ENCODE peak calls at places on chromosome 22, in ten cellular contexts. One of them, this sample, is unnamed.

GRCh38 chr22:27632451-27633295 is 168.9 kb downstream of the MN1 start:
- DNase-seq in lower leg skin: no peak
- DNase-seq in HFF-Myc: no peak
- DNase-seq in GM23338: no peak
- DNase-seq in neural progenitor cell: no peak
- DNase-seq in tibial nerve: no peak
- DNase-seq in BJ: no peak
- DNase-seq in heart right ventricle: peak; percentile 80
- DNase-seq in stomach: no peak
- DNase-seq in pancreas: peak; percentile 53
- DNase-seq in this sample: no peak

GRCh38 chr22:40603088-40603605 is 33.4 kb downstream of the MRTFA start:
- DNase-seq in lower leg skin: no peak
- DNase-seq in heart right ventricle: no peak
- DNase-seq in BJ: no peak
- DNase-seq in tibial nerve: no peak
- DNase-seq in neural progenitor cell: no peak
- DNase-seq in HFF-Myc: peak; percentile 42
- DNase-seq in GM23338: no peak
- DNase-seq in pancreas: no peak
- DNase-seq in stomach: no peak
- DNase-seq in this sample: no peak

GRCh38 chr22:18970948-18971315 is 34.8 kb upstream of the PRODH start:
- DNase-seq in BJ: no peak
- DNase-seq in HFF-Myc: no peak
- DNase-seq in stomach: no peak
- DNase-seq in GM23338: peak; percentile 57
- DNase-seq in neural progenitor cell: peak; percentile 45
- DNase-seq in heart right ventricle: no peak
- DNase-seq in pancreas: peak; percentile 39
- DNase-seq in lower leg skin: no peak
- DNase-seq in tibial nerve: no peak
- DNase-seq in this sample: no peak

GRCh38 chr22:20972014-20972797 is 5.2 kb downstream of the AIFM3 start:
- DNase-seq in pancreas: no peak
- DNase-seq in HFF-Myc: no peak
- DNase-seq in heart right ventricle: no peak
- DNase-seq in stomach: no peak
- DNase-seq in lower leg skin: no peak
- DNase-seq in GM23338: no peak
- DNase-seq in neural progenitor cell: no peak
- DNase-seq in tibial nerve: no peak
- DNase-seq in BJ: no peak
- DNase-seq in this sample: no peak

GRCh38 chr22:17952273-17952801 is 72.0 kb downstream of the MICAL3 start:
- DNase-seq in heart right ventricle: no peak
- DNase-seq in neural progenitor cell: no peak
- DNase-seq in GM23338: no peak
- DNase-seq in HFF-Myc: no peak
- DNase-seq in BJ: no peak
- DNase-seq in pancreas: no peak
- DNase-seq in stomach: no peak
- DNase-seq in lower leg skin: no peak
- DNase-seq in tibial nerve: no peak
- DNase-seq in this sample: peak; percentile 87

GRCh38 chr22:19478466-19479357 is at the start of gene UFD1:
- DNase-seq in HFF-Myc: no peak
- DNase-seq in tibial nerve: peak; percentile 53
- DNase-seq in heart right ventricle: peak; percentile 86
- DNase-seq in GM23338: peak; percentile 92
- DNase-seq in pancreas: peak; percentile 92
- DNase-seq in neural progenitor cell: peak; percentile 95
- DNase-seq in stomach: peak; percentile 81
- DNase-seq in lower leg skin: peak; percentile 95
- DNase-seq in BJ: no peak
- DNase-seq in this sample: no peak

GRCh38 chr22:17744430-17744829 is 29.8 kb downstream of the BID start:
- DNase-seq in GM23338: no peak
- DNase-seq in heart right ventricle: no peak
- DNase-seq in stomach: peak; percentile 47
- DNase-seq in pancreas: no peak
- DNase-seq in lower leg skin: no peak
- DNase-seq in tibial nerve: no peak
- DNase-seq in BJ: no peak
- DNase-seq in neural progenitor cell: no peak
- DNase-seq in HFF-Myc: no peak
- DNase-seq in this sample: no peak

GRCh38 chr22:21942407-21942895 is 10.2 kb downstream of the PPM1F start:
- DNase-seq in stomach: peak; percentile 38
- DNase-seq in lower leg skin: peak; percentile 96
- DNase-seq in heart right ventricle: peak; percentile 90
- DNase-seq in neural progenitor cell: no peak
- DNase-seq in BJ: peak; percentile 64
- DNase-seq in GM23338: no peak
- DNase-seq in HFF-Myc: peak; percentile 57
- DNase-seq in tibial nerve: peak; percentile 52
- DNase-seq in pancreas: no peak
- DNase-seq in this sample: peak; percentile 54

GRCh38 chr22:28230682-28231081 is 311.6 kb upstream of the PITPNB start:
- DNase-seq in lower leg skin: no peak
- DNase-seq in HFF-Myc: no peak
- DNase-seq in pancreas: no peak
- DNase-seq in BJ: no peak
- DNase-seq in GM23338: no peak
- DNase-seq in heart right ventricle: no peak
- DNase-seq in neural progenitor cell: no peak
- DNase-seq in tibial nerve: no peak
- DNase-seq in stomach: no peak
- DNase-seq in this sample: no peak

GRCh38 chr22:39956932-39957664 is 3.1 kb upstream of the TMA7B start:
- DNase-seq in neural progenitor cell: no peak
- DNase-seq in tibial nerve: no peak
- DNase-seq in stomach: no peak
- DNase-seq in lower leg skin: no peak
- DNase-seq in BJ: no peak
- DNase-seq in GM23338: no peak
- DNase-seq in heart right ventricle: no peak
- DNase-seq in HFF-Myc: no peak
- DNase-seq in pancreas: no peak
- DNase-seq in this sample: no peak

GRCh38 chr22:50485221-50486131 is 1.2 kb upstream of the MIOX start:
- DNase-seq in tibial nerve: no peak
- DNase-seq in HFF-Myc: no peak
- DNase-seq in lower leg skin: peak; percentile 83
- DNase-seq in stomach: peak; percentile 86
- DNase-seq in pancreas: peak; percentile 97
- DNase-seq in GM23338: no peak
- DNase-seq in heart right ventricle: no peak
- DNase-seq in neural progenitor cell: no peak
- DNase-seq in BJ: no peak
- DNase-seq in this sample: no peak

GRCh38 chr22:25762147-25762546 is 20.2 kb downstream of the MYO18B start:
- DNase-seq in neural progenitor cell: no peak
- DNase-seq in tibial nerve: no peak
- DNase-seq in BJ: no peak
- DNase-seq in heart right ventricle: no peak
- DNase-seq in lower leg skin: no peak
- DNase-seq in HFF-Myc: no peak
- DNase-seq in GM23338: no peak
- DNase-seq in stomach: no peak
- DNase-seq in pancreas: no peak
- DNase-seq in this sample: no peak

GRCh38 chr22:35307892-35308291 is 8.2 kb downstream of the TOM1 start:
- DNase-seq in GM23338: no peak
- DNase-seq in stomach: no peak
- DNase-seq in pancreas: no peak
- DNase-seq in lower leg skin: no peak
- DNase-seq in BJ: no peak
- DNase-seq in tibial nerve: no peak
- DNase-seq in HFF-Myc: no peak
- DNase-seq in heart right ventricle: no peak
- DNase-seq in neural progenitor cell: no peak
- DNase-seq in this sample: no peak

GRCh38 chr22:46613606-46613997 is 6.6 kb upstream of the GRAMD4 start:
- DNase-seq in GM23338: no peak
- DNase-seq in stomach: no peak
- DNase-seq in BJ: no peak
- DNase-seq in lower leg skin: no peak
- DNase-seq in HFF-Myc: no peak
- DNase-seq in heart right ventricle: no peak
- DNase-seq in neural progenitor cell: no peak
- DNase-seq in pancreas: no peak
- DNase-seq in tibial nerve: no peak
- DNase-seq in this sample: no peak
- H3K4me3 ChIP-seq in GM23338: no peak overlapping the region
- H3K4me3 ChIP-seq in stomach: peak overlapping the region; percentile 24
- H3K4me3 ChIP-seq in BJ: no peak overlapping the region
- H3K4me3 ChIP-seq in lower leg skin: no peak overlapping the region
- H3K4me3 ChIP-seq in HFF-Myc: no peak overlapping the region
- H3K4me3 ChIP-seq in heart right ventricle: peak overlapping the region; percentile 13
- H3K4me3 ChIP-seq in neural progenitor cell: no peak overlapping the region
- H3K4me3 ChIP-seq in pancreas: no peak overlapping the region
- H3K4me3 ChIP-seq in tibial nerve: peak overlapping the region; percentile 20
- H3K4me3 ChIP-seq in this sample: no peak overlapping the region

GRCh38 chr22:45103756-45104155 is 60.0 kb upstream of the NUP50 start:
- DNase-seq in HFF-Myc: no peak
- DNase-seq in pancreas: no peak
- DNase-seq in BJ: no peak
- DNase-seq in lower leg skin: no peak
- DNase-seq in neural progenitor cell: peak; percentile 38
- DNase-seq in GM23338: peak; percentile 43
- DNase-seq in stomach: no peak
- DNase-seq in tibial nerve: no peak
- DNase-seq in heart right ventricle: no peak
- DNase-seq in this sample: no peak
- TF ChIP-seq CTCF in HFF-Myc: peak; percentile 4
- TF ChIP-seq CTCF in pancreas: no peak
- TF ChIP-seq CTCF in BJ: peak; percentile 15
- TF ChIP-seq CTCF in lower leg skin: no peak
- TF ChIP-seq CTCF in neural progenitor cell: peak; percentile 25
- TF ChIP-seq CTCF in GM23338: peak; percentile 50
- TF ChIP-seq CTCF in stomach: no peak
- TF ChIP-seq CTCF in tibial nerve: no peak
- TF ChIP-seq CTCF in heart right ventricle: no peak
- TF ChIP-seq CTCF in this sample: no peak

GRCh38 chr22:41912338-41913039 is 2.4 kb downstream of the SHISA8 start:
- DNase-seq in pancreas: no peak
- DNase-seq in neural progenitor cell: no peak
- DNase-seq in lower leg skin: no peak
- DNase-seq in tibial nerve: no peak
- DNase-seq in GM23338: no peak
- DNase-seq in heart right ventricle: no peak
- DNase-seq in HFF-Myc: no peak
- DNase-seq in stomach: no peak
- DNase-seq in BJ: no peak
- DNase-seq in this sample: no peak

GRCh38 chr22:41915035-41915782 is at the start of gene SHISA8:
- DNase-seq in BJ: no peak
- DNase-seq in HFF-Myc: no peak
- DNase-seq in tibial nerve: no peak
- DNase-seq in neural progenitor cell: peak; percentile 79
- DNase-seq in GM23338: peak; percentile 73
- DNase-seq in lower leg skin: no peak
- DNase-seq in stomach: peak; percentile 67
- DNase-seq in heart right ventricle: no peak
- DNase-seq in pancreas: peak; percentile 58
- DNase-seq in this sample: no peak

GRCh38 chr22:41914611-41915034 is 251 bp downstream of the SHISA8 start:
- DNase-seq in pancreas: no peak
- DNase-seq in neural progenitor cell: peak; percentile 58
- DNase-seq in HFF-Myc: no peak
- DNase-seq in BJ: no peak
- DNase-seq in stomach: no peak
- DNase-seq in lower leg skin: no peak
- DNase-seq in heart right ventricle: no peak
- DNase-seq in tibial nerve: no peak
- DNase-seq in GM23338: no peak
- DNase-seq in this sample: no peak

GRCh38 chr22:41913040-41913719 is 1.7 kb downstream of the SHISA8 start:
- DNase-seq in pancreas: no peak
- DNase-seq in GM23338: no peak
- DNase-seq in BJ: no peak
- DNase-seq in heart right ventricle: no peak
- DNase-seq in HFF-Myc: no peak
- DNase-seq in neural progenitor cell: no peak
- DNase-seq in tibial nerve: no peak
- DNase-seq in lower leg skin: no peak
- DNase-seq in stomach: no peak
- DNase-seq in this sample: no peak

GRCh38 chr22:41913842-41914534 is 886 bp downstream of the SHISA8 start:
- DNase-seq in lower leg skin: no peak
- DNase-seq in GM23338: peak; percentile 84
- DNase-seq in HFF-Myc: no peak
- DNase-seq in tibial nerve: no peak
- DNase-seq in heart right ventricle: no peak
- DNase-seq in stomach: no peak
- DNase-seq in BJ: no peak
- DNase-seq in pancreas: no peak
- DNase-seq in neural progenitor cell: peak; percentile 74
- DNase-seq in this sample: no peak
- H3K4me3 ChIP-seq in lower leg skin: no peak overlapping the region
- H3K4me3 ChIP-seq in GM23338: peak overlapping the region; percentile 41
- H3K4me3 ChIP-seq in HFF-Myc: no peak overlapping the region
- H3K4me3 ChIP-seq in tibial nerve: no peak overlapping the region
- H3K4me3 ChIP-seq in heart right ventricle: no peak overlapping the region
- H3K4me3 ChIP-seq in stomach: no peak overlapping the region
- H3K4me3 ChIP-seq in BJ: no peak overlapping the region
- H3K4me3 ChIP-seq in pancreas: no peak overlapping the region
- H3K4me3 ChIP-seq in neural progenitor cell: no peak overlapping the region
- H3K4me3 ChIP-seq in this sample: no peak overlapping the region

GRCh38 chr22:32204856-32205722 is at the start of gene RFPL2:
- DNase-seq in lower leg skin: no peak
- DNase-seq in stomach: no peak
- DNase-seq in pancreas: peak; percentile 43
- DNase-seq in neural progenitor cell: peak; percentile 94
- DNase-seq in tibial nerve: no peak
- DNase-seq in HFF-Myc: no peak
- DNase-seq in BJ: no peak
- DNase-seq in heart right ventricle: no peak
- DNase-seq in GM23338: peak; percentile 92
- DNase-seq in this sample: no peak

GRCh38 chr22:32202539-32203180 is 2.2 kb downstream of the RFPL2 start:
- DNase-seq in BJ: no peak
- DNase-seq in stomach: peak; percentile 52
- DNase-seq in lower leg skin: peak; percentile 87
- DNase-seq in GM23338: peak; percentile 84
- DNase-seq in tibial nerve: no peak
- DNase-seq in heart right ventricle: peak; percentile 18
- DNase-seq in pancreas: peak; percentile 59
- DNase-seq in HFF-Myc: peak; percentile 19
- DNase-seq in neural progenitor cell: peak; percentile 76
- DNase-seq in this sample: no peak

GRCh38 chr22:32204211-32204855 is 540 bp downstream of the RFPL2 start:
- DNase-seq in BJ: no peak
- DNase-seq in tibial nerve: no peak
- DNase-seq in heart right ventricle: no peak
- DNase-seq in stomach: no peak
- DNase-seq in GM23338: peak; percentile 63
- DNase-seq in HFF-Myc: no peak
- DNase-seq in pancreas: no peak
- DNase-seq in neural progenitor cell: peak; percentile 63
- DNase-seq in lower leg skin: no peak
- DNase-seq in this sample: no peak

GRCh38 chr22:32202161-32202538 is 2.7 kb downstream of the RFPL2 start:
- DNase-seq in GM23338: no peak
- DNase-seq in stomach: no peak
- DNase-seq in tibial nerve: no peak
- DNase-seq in BJ: no peak
- DNase-seq in neural progenitor cell: no peak
- DNase-seq in lower leg skin: no peak
- DNase-seq in heart right ventricle: no peak
- DNase-seq in HFF-Myc: no peak
- DNase-seq in pancreas: no peak
- DNase-seq in this sample: no peak

GRCh38 chr22:32203181-32204105 is 1.4 kb downstream of the RFPL2 start:
- DNase-seq in BJ: no peak
- DNase-seq in heart right ventricle: no peak
- DNase-seq in pancreas: no peak
- DNase-seq in HFF-Myc: no peak
- DNase-seq in tibial nerve: no peak
- DNase-seq in GM23338: peak; percentile 39
- DNase-seq in neural progenitor cell: no peak
- DNase-seq in stomach: no peak
- DNase-seq in lower leg skin: no peak
- DNase-seq in this sample: no peak
- TF ChIP-seq CTCF in BJ: no peak
- TF ChIP-seq CTCF in heart right ventricle: no peak
- TF ChIP-seq CTCF in pancreas: no peak
- TF ChIP-seq CTCF in HFF-Myc: no peak
- TF ChIP-seq CTCF in tibial nerve: no peak
- TF ChIP-seq CTCF in GM23338: no peak
- TF ChIP-seq CTCF in neural progenitor cell: no peak
- TF ChIP-seq CTCF in stomach: no peak
- TF ChIP-seq CTCF in lower leg skin: no peak
- TF ChIP-seq CTCF in this sample: no peak